ENCODE peak calls at places on chromosome 22, in four cellular contexts. One of them, this sample, is unnamed.

GRCh38 chr22:42855726-42856125 is 1.3 kb downstream of the ARFGAP3 start:
- DNase-seq in AG04450: no peak
- DNase-seq in cardiac muscle cell: no peak
- DNase-seq in CD8-positive, alpha-beta memory T cell: no peak
- DNase-seq in this sample: no peak

GRCh38 chr22:22408731-22409696 is 99.5 kb downstream of the ZNF280B start:
- DNase-seq in AG04450: no peak
- DNase-seq in cardiac muscle cell: peak
- DNase-seq in CD8-positive, alpha-beta memory T cell: no peak
- DNase-seq in this sample: no peak

GRCh38 chr22:38074181-38075104 is 9.5 kb downstream of the SLC16A8 start:
- DNase-seq in AG04450: peak
- DNase-seq in cardiac muscle cell: peak
- DNase-seq in CD8-positive, alpha-beta memory T cell: no peak
- DNase-seq in this sample: no peak

GRCh38 chr22:24723111-24723510 is 51.4 kb downstream of the PIWIL3 start:
- DNase-seq in AG04450: no peak
- DNase-seq in cardiac muscle cell: no peak
- DNase-seq in CD8-positive, alpha-beta memory T cell: no peak
- DNase-seq in this sample: no peak

GRCh38 chr22:41799486-41800347 is 762 bp upstream of the CCDC134 start:
- DNase-seq in AG04450: no peak
- DNase-seq in cardiac muscle cell: peak
- DNase-seq in CD8-positive, alpha-beta memory T cell: peak
- DNase-seq in this sample: no peak

GRCh38 chr22:48942698-48943566 is 884.7 kb downstream of the BRD1 start:
- DNase-seq in AG04450: no peak
- DNase-seq in cardiac muscle cell: no peak
- DNase-seq in CD8-positive, alpha-beta memory T cell: no peak
- DNase-seq in this sample: no peak

GRCh38 chr22:22746963-22747933 is 102.8 kb downstream of the GGTLC2 start:
- DNase-seq in AG04450: no peak
- DNase-seq in cardiac muscle cell: no peak
- DNase-seq in CD8-positive, alpha-beta memory T cell: no peak
- DNase-seq in this sample: no peak

GRCh38 chr22:24430431-24431308 is 3.3 kb downstream of the ADORA2A start:
- DNase-seq in AG04450: no peak
- DNase-seq in cardiac muscle cell: no peak
- DNase-seq in CD8-positive, alpha-beta memory T cell: peak
- DNase-seq in this sample: no peak

DNA sequence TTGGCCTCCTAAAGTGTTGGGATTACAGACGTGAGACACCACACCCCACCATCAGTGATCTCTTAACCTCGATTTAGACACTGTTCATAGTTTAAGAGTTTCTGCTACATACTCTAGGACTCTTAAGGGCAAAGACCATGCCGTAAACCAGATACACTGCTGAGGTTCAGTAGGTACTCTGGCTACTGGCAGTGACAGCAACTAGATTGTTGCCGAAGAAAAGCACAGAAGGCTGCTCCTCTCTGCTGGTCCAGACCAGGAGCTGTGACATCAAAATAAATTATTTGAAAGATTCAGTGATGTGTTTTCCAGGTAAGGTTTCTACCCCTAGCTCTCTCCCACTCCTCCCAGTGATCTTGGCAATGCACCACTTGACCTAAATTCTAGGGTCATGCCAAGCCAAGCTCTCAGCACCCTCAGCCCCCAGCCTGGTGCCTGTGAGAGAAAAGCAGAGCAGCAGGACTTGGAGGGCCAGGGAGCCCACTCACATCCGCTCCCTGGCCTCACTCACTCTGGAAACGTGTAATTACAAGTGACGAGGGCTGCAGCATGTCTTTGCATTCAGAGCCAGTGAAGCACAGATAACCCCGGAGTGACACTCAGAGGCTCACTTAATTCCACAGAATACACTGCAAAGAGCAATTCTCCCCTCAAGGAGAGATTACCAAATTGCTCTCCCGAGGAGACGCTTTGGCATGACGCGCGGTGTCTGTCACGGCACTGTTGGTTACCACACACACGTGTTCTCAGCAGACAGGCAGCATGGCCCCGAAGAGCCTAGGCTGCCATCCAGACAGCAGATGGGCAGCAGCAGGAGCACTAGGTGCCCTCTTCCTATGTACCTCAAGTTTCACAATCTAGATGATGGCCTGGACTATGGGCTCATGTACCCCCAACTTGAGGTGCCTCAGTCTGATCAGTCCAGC is 96.9 kb upstream of the PITPNB start:
- DNase-seq in AG04450: no peak
- DNase-seq in cardiac muscle cell: peak
- DNase-seq in CD8-positive, alpha-beta memory T cell: no peak
- DNase-seq in this sample: no peak
- H3K4me3 ChIP-seq in AG04450: no peak
- H3K4me3 ChIP-seq in cardiac muscle cell: no peak
- H3K4me3 ChIP-seq in CD8-positive, alpha-beta memory T cell: no peak
- H3K4me3 ChIP-seq in this sample: no peak

DNA sequence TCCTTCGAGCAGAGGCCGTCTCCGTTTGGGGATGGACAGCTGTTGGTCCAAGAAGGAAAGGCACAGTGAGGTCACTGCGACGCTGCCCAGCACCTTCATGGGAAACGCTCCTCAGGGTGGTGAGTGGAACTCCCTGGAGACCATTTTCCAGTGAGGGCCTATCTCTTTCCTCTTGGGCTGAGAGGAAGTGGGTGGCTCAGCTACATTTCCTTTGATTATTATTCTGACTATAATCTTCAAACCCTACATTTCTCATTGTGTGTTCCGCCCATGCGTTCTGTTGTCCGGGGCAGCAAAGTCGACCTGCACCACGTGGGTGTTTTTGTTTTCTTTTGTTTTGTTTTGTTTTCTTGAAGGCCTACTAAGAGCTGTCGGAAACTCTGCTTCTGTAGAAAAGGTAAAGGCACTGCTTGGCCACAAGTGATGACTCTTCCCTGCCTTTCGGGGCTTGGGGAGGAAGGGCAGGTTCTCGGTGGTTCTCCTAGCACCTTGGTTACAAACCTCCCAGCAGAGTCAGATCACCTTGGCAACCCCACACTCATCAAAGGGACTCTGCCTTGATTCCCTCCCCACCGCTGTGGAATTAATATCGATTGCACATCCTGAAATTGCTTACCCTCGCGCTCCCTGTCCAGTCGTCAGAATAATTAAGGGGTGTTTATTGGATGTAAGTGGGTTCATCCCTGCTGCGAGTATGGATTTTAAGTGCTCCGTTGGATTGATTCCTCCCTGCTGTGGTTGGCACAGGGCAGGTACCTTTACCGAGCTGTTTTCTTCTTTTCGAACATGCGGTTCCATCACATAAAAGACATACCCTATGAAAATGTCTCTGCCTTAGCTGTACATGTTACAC is 7.2 kb downstream of the PARVB start:
- DNase-seq in AG04450: no peak
- DNase-seq in cardiac muscle cell: peak
- DNase-seq in CD8-positive, alpha-beta memory T cell: no peak
- DNase-seq in this sample: no peak
- H3K4me3 ChIP-seq in AG04450: no peak
- H3K4me3 ChIP-seq in cardiac muscle cell: no peak
- H3K4me3 ChIP-seq in CD8-positive, alpha-beta memory T cell: no peak
- H3K4me3 ChIP-seq in this sample: no peak

GRCh38 chr22:19766235-19766505 is 5.6 kb downstream of the TBX1 start:
- DNase-seq in AG04450: no peak
- DNase-seq in cardiac muscle cell: no peak
- DNase-seq in CD8-positive, alpha-beta memory T cell: no peak
- DNase-seq in this sample: no peak
- H3K4me3 ChIP-seq in AG04450: no peak
- H3K4me3 ChIP-seq in cardiac muscle cell: peak
- H3K4me3 ChIP-seq in CD8-positive, alpha-beta memory T cell: no peak
- H3K4me3 ChIP-seq in this sample: no peak

GRCh38 chr22:39097098-39098020 is at the start of gene APOBEC3H:
- DNase-seq in AG04450: no peak
- DNase-seq in cardiac muscle cell: peak
- DNase-seq in CD8-positive, alpha-beta memory T cell: peak
- DNase-seq in this sample: no peak

GRCh38 chr22:39095971-39096370 is 1.1 kb upstream of the APOBEC3H start:
- DNase-seq in AG04450: no peak
- DNase-seq in cardiac muscle cell: no peak
- DNase-seq in CD8-positive, alpha-beta memory T cell: no peak
- DNase-seq in this sample: no peak

GRCh38 chr22:39098576-39098975 is 1.5 kb downstream of the APOBEC3H start:
- DNase-seq in AG04450: no peak
- DNase-seq in cardiac muscle cell: no peak
- DNase-seq in CD8-positive, alpha-beta memory T cell: no peak
- DNase-seq in this sample: no peak

GRCh38 chr22:39094717-39095389 is 2.2 kb upstream of the APOBEC3H start:
- DNase-seq in AG04450: no peak
- DNase-seq in cardiac muscle cell: no peak
- DNase-seq in CD8-positive, alpha-beta memory T cell: peak
- DNase-seq in this sample: no peak

GRCh38 chr22:39098026-39098425 is 982 bp downstream of the APOBEC3H start:
- DNase-seq in AG04450: no peak
- DNase-seq in cardiac muscle cell: no peak
- DNase-seq in CD8-positive, alpha-beta memory T cell: no peak
- DNase-seq in this sample: no peak
- H3K4me3 ChIP-seq in AG04450: no peak
- H3K4me3 ChIP-seq in cardiac muscle cell: no peak
- H3K4me3 ChIP-seq in CD8-positive, alpha-beta memory T cell: peak
- H3K4me3 ChIP-seq in this sample: no peak

GRCh38 chr22:50468626-50469025 is 6.2 kb downstream of the SBF1 start:
- DNase-seq in AG04450: no peak
- DNase-seq in cardiac muscle cell: no peak
- DNase-seq in CD8-positive, alpha-beta memory T cell: no peak
- DNase-seq in this sample: no peak
- H3K4me3 ChIP-seq in AG04450: no peak
- H3K4me3 ChIP-seq in cardiac muscle cell: no peak
- H3K4me3 ChIP-seq in CD8-positive, alpha-beta memory T cell: peak
- H3K4me3 ChIP-seq in this sample: no peak

GRCh38 chr22:35882226-35883027 is 146.2 kb downstream of the RBFOX2 start:
- DNase-seq in AG04450: no peak
- DNase-seq in cardiac muscle cell: peak
- DNase-seq in CD8-positive, alpha-beta memory T cell: no peak
- DNase-seq in this sample: no peak
- H3K4me3 ChIP-seq in AG04450: no peak
- H3K4me3 ChIP-seq in cardiac muscle cell: no peak
- H3K4me3 ChIP-seq in CD8-positive, alpha-beta memory T cell: no peak
- H3K4me3 ChIP-seq in this sample: no peak

GRCh38 chr22:45977551-45978274 is 751 bp upstream of the WNT7B start:
- DNase-seq in AG04450: no peak
- DNase-seq in cardiac muscle cell: peak
- DNase-seq in CD8-positive, alpha-beta memory T cell: no peak
- DNase-seq in this sample: no peak
- H3K4me3 ChIP-seq in AG04450: peak
- H3K4me3 ChIP-seq in cardiac muscle cell: no peak
- H3K4me3 ChIP-seq in CD8-positive, alpha-beta memory T cell: no peak
- H3K4me3 ChIP-seq in this sample: no peak

DNA sequence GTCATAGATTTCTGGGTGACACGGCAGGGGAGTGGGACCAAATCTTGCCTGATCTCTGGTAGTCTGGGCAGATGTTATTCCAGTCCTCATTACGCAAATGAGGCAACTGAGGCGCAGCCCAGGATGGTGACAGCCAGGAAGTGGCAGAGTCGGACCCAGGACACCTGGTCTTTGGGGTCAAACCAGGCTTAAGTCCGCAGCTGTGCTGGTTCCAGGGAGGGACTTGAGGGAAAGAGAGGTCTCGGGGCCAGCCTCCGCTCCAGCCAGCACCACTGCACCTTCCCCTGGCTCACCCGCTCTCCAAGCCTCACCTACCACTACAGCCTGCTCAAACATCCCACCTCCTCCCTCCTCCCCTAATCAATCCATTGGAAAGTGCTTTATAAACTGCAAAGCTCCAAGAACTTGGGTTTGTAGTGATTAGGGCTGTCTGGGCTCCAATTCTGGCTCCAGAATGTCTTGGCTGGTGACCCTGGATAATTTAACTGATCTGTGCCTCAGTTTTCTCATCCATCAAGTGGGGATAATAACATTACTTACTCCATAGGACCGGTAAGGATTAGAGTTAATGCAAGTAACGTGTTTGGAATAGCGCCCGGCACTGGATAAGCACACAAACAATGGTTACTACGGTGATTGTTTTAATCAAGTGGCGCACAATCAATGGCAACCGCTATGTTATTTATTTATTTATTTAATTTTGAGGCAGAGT is 526 bp upstream of the PNPLA5 start:
- DNase-seq in AG04450: no peak
- DNase-seq in cardiac muscle cell: no peak
- DNase-seq in CD8-positive, alpha-beta memory T cell: no peak
- DNase-seq in this sample: no peak
- H3K4me3 ChIP-seq in AG04450: no peak
- H3K4me3 ChIP-seq in cardiac muscle cell: peak
- H3K4me3 ChIP-seq in CD8-positive, alpha-beta memory T cell: no peak
- H3K4me3 ChIP-seq in this sample: no peak

GRCh38 chr22:19890502-19891349 is 36.1 kb upstream of the GNB1L start:
- DNase-seq in AG04450: no peak
- DNase-seq in cardiac muscle cell: no peak
- DNase-seq in CD8-positive, alpha-beta memory T cell: no peak
- DNase-seq in this sample: no peak
- H3K4me3 ChIP-seq in AG04450: no peak
- H3K4me3 ChIP-seq in cardiac muscle cell: no peak
- H3K4me3 ChIP-seq in CD8-positive, alpha-beta memory T cell: peak
- H3K4me3 ChIP-seq in this sample: no peak

This sample was measured in skeletal muscle cell.